ENCODE peak calls at places on chromosomes 3 and 15, in eight cellular contexts. N, C, I, Z, H, D, M and Y are unnamed samples.

GRCh38 chr3:50583897-50584296 is 14.6 kb downstream of the HEMK1 start:
- DNase-seq in N (no peak), C (no peak), I (no peak), Z (no peak), H (no peak), D (peak; percentile 89), M (no peak), Y (no peak)

GRCh38 chr15:33395376-33395775 is 84.6 kb downstream of the RYR3 start:
- DNase-seq in N (no peak), C (no peak), I (no peak), Z (no peak), H (no peak), D (no peak), M (no peak), Y (no peak)

GRCh38 chr3:46065294-46065705 is 38.0 kb upstream of the XCR1 start:
- DNase-seq in N (no peak), C (peak; percentile 84), I (no peak), Z (peak; percentile 65), H (no peak), D (no peak), M (peak; percentile 82), Y (no peak)

GRCh38 chr15:94937243-94937642 is 705.9 kb downstream of the MCTP2 start:
- DNase-seq in N (no peak), C (no peak), I (no peak), Z (no peak), H (peak; percentile 15), D (no peak), M (no peak), Y (no peak)

GRCh38 chr15:28975766-28976179 is 90.0 kb downstream of the APBA2 start:
- DNase-seq in N (no peak), C (peak; percentile 53), I (peak; percentile 59), Z (peak; percentile 41), H (peak; percentile 51), D (no peak), M (peak; percentile 51), Y (peak; percentile 15)

GRCh38 chr3:14227866-14228265 is 49.2 kb downstream of the LSM3 start:
- DNase-seq in N (no peak), C (no peak), I (no peak), Z (no peak), H (no peak), D (no peak), M (no peak), Y (no peak)

GRCh38 chr15:89768071-89768500 is 8.0 kb upstream of the MESP2 start:
- DNase-seq in N (no peak), C (no peak), I (no peak), Z (peak; percentile 63), H (no peak), D (no peak), M (no peak), Y (no peak)

GRCh38 chr15:70083423-70083822 is 14.3 kb downstream of the TLE3 start:
- DNase-seq in N (no peak), C (no peak), I (no peak), Z (no peak), H (no peak), D (no peak), M (no peak), Y (no peak)

GRCh38 chr3:15823092-15823491 is 25.3 kb upstream of the ANKRD28 start:
- DNase-seq in N (no peak), C (no peak), I (no peak), Z (no peak), H (no peak), D (no peak), M (no peak), Y (no peak)